ENCODE peak calls at places on chromosomes 16 and 17, in seven cellular contexts. One of them, this sample, is unnamed.
A peak's percentile ranks its signal among the peaks of the same experiment; 100 is the strongest.

GRCh38 chr16:49924078-49924477 is 68.2 kb upstream of the ZNF423 start:
- DNase-seq in heart right ventricle: no peak
- DNase-seq in dorsolateral prefrontal cortex: no peak
- DNase-seq in A549: peak; percentile 64
- DNase-seq in uterus: no peak
- DNase-seq in mammary epithelial cell: no peak
- DNase-seq in HL-60: no peak
- DNase-seq in this sample: no peak

GRCh38 chr17:41972571-41973411 is 6.2 kb downstream of the CNP start:
- DNase-seq in heart right ventricle: peak; percentile 55
- DNase-seq in HL-60: no peak
- DNase-seq in A549: no peak
- DNase-seq in mammary epithelial cell: no peak
- DNase-seq in dorsolateral prefrontal cortex: no peak
- DNase-seq in uterus: no peak
- DNase-seq in this sample: peak; percentile 88

GRCh38 chr16:81137012-81137335 is 40.8 kb upstream of the GCSH start:
- DNase-seq in A549: peak; percentile 35
- DNase-seq in dorsolateral prefrontal cortex: no peak
- DNase-seq in HL-60: no peak
- DNase-seq in mammary epithelial cell: no peak
- DNase-seq in uterus: no peak
- DNase-seq in heart right ventricle: no peak
- DNase-seq in this sample: no peak

GRCh38 chr16:4415538-4416199 is 727 bp downstream of the CORO7 start:
- DNase-seq in mammary epithelial cell: no peak
- DNase-seq in uterus: no peak
- DNase-seq in heart right ventricle: peak; percentile 54
- DNase-seq in A549: no peak
- DNase-seq in dorsolateral prefrontal cortex: peak; percentile 70
- DNase-seq in HL-60: peak; percentile 71
- DNase-seq in this sample: peak; percentile 47

GRCh38 chr17:37388266-37388665 is 12.5 kb downstream of the C17orf78 start:
- DNase-seq in mammary epithelial cell: peak; percentile 40
- DNase-seq in uterus: no peak
- DNase-seq in dorsolateral prefrontal cortex: no peak
- DNase-seq in A549: no peak
- DNase-seq in HL-60: no peak
- DNase-seq in heart right ventricle: no peak
- DNase-seq in this sample: no peak

GRCh38 chr17:59859444-59860025 is 33.2 kb downstream of the TUBD1 start:
- DNase-seq in uterus: no peak
- DNase-seq in dorsolateral prefrontal cortex: no peak
- DNase-seq in A549: peak; percentile 83
- DNase-seq in HL-60: no peak
- DNase-seq in heart right ventricle: no peak
- DNase-seq in mammary epithelial cell: no peak
- DNase-seq in this sample: no peak

GRCh38 chr17:46851029-46851741 is at the start of gene WNT9B:
- DNase-seq in mammary epithelial cell: peak; percentile 23
- DNase-seq in uterus: no peak
- DNase-seq in A549: peak; percentile 44
- DNase-seq in heart right ventricle: no peak
- DNase-seq in HL-60: no peak
- DNase-seq in dorsolateral prefrontal cortex: no peak
- DNase-seq in this sample: no peak

GRCh38 chr17:8100149-8100548 is 12.6 kb upstream of the ALOX12B start:
- DNase-seq in uterus: no peak
- DNase-seq in A549: no peak
- DNase-seq in heart right ventricle: no peak
- DNase-seq in mammary epithelial cell: no peak
- DNase-seq in HL-60: no peak
- DNase-seq in dorsolateral prefrontal cortex: no peak
- DNase-seq in this sample: no peak

GRCh38 chr17:70295329-70295728 is 126.0 kb downstream of the KCNJ2 start:
- DNase-seq in uterus: no peak
- DNase-seq in dorsolateral prefrontal cortex: no peak
- DNase-seq in heart right ventricle: no peak
- DNase-seq in mammary epithelial cell: no peak
- DNase-seq in A549: no peak
- DNase-seq in HL-60: no peak
- DNase-seq in this sample: no peak

GRCh38 chr17:40437095-40437732 is 6.0 kb upstream of the IGFBP4 start:
- DNase-seq in uterus: no peak
- DNase-seq in HL-60: peak; percentile 86
- DNase-seq in heart right ventricle: no peak
- DNase-seq in dorsolateral prefrontal cortex: no peak
- DNase-seq in mammary epithelial cell: no peak
- DNase-seq in A549: no peak
- DNase-seq in this sample: no peak

GRCh38 chr17:12743046-12743445 is 46.3 kb upstream of the ARHGAP44 start:
- DNase-seq in dorsolateral prefrontal cortex: no peak
- DNase-seq in HL-60: no peak
- DNase-seq in A549: no peak
- DNase-seq in heart right ventricle: no peak
- DNase-seq in uterus: no peak
- DNase-seq in mammary epithelial cell: no peak
- DNase-seq in this sample: no peak

GRCh38 chr16:87297918-87298631 is 19.1 kb downstream of the C16orf95 start:
- DNase-seq in A549: no peak
- DNase-seq in HL-60: no peak
- DNase-seq in mammary epithelial cell: no peak
- DNase-seq in dorsolateral prefrontal cortex: no peak
- DNase-seq in uterus: no peak
- DNase-seq in heart right ventricle: no peak
- DNase-seq in this sample: no peak

GRCh38 chr17:35167666-35168065 is 20.0 kb downstream of the UNC45B start:
- DNase-seq in HL-60: no peak
- DNase-seq in uterus: no peak
- DNase-seq in A549: no peak
- DNase-seq in heart right ventricle: no peak
- DNase-seq in mammary epithelial cell: peak; percentile 56
- DNase-seq in dorsolateral prefrontal cortex: no peak
- DNase-seq in this sample: no peak

GRCh38 chr17:77887464-77888241 is 70.8 kb upstream of the TNRC6C start:
- DNase-seq in heart right ventricle: peak; percentile 84
- DNase-seq in uterus: peak; percentile 86
- DNase-seq in dorsolateral prefrontal cortex: peak; percentile 71
- DNase-seq in mammary epithelial cell: peak; percentile 24
- DNase-seq in HL-60: no peak
- DNase-seq in A549: peak; percentile 64
- DNase-seq in this sample: peak; percentile 93

GRCh38 chr17:77872199-77872598 is 86.3 kb upstream of the TNRC6C start:
- DNase-seq in dorsolateral prefrontal cortex: no peak
- DNase-seq in A549: no peak
- DNase-seq in heart right ventricle: no peak
- DNase-seq in HL-60: no peak
- DNase-seq in uterus: no peak
- DNase-seq in mammary epithelial cell: no peak
- DNase-seq in this sample: no peak

GRCh38 chr16:1063728-1064127 is 8.8 kb upstream of the SSTR5 start:
- DNase-seq in uterus: no peak
- DNase-seq in dorsolateral prefrontal cortex: no peak
- DNase-seq in mammary epithelial cell: no peak
- DNase-seq in heart right ventricle: no peak
- DNase-seq in HL-60: no peak
- DNase-seq in A549: no peak
- DNase-seq in this sample: no peak

GRCh38 chr17:46935658-46936266 is 12.8 kb downstream of the GOSR2 start:
- DNase-seq in heart right ventricle: no peak
- DNase-seq in uterus: no peak
- DNase-seq in mammary epithelial cell: no peak
- DNase-seq in dorsolateral prefrontal cortex: no peak
- DNase-seq in A549: no peak
- DNase-seq in HL-60: no peak
- DNase-seq in this sample: no peak

GRCh38 chr16:66120656-66121055 is 245.8 kb upstream of the CDH5 start:
- DNase-seq in uterus: no peak
- DNase-seq in dorsolateral prefrontal cortex: no peak
- DNase-seq in mammary epithelial cell: no peak
- DNase-seq in heart right ventricle: no peak
- DNase-seq in HL-60: no peak
- DNase-seq in A549: no peak
- DNase-seq in this sample: no peak

GRCh38 chr17:73987395-73987794 is 216.1 kb upstream of the RPL38 start:
- DNase-seq in heart right ventricle: no peak
- DNase-seq in mammary epithelial cell: no peak
- DNase-seq in uterus: no peak
- DNase-seq in A549: no peak
- DNase-seq in HL-60: no peak
- DNase-seq in dorsolateral prefrontal cortex: no peak
- DNase-seq in this sample: no peak

GRCh38 chr16:80594756-80595155 is 54.0 kb downstream of the DYNLRB2 start:
- DNase-seq in heart right ventricle: no peak
- DNase-seq in HL-60: no peak
- DNase-seq in uterus: no peak
- DNase-seq in mammary epithelial cell: no peak
- DNase-seq in A549: no peak
- DNase-seq in dorsolateral prefrontal cortex: no peak
- DNase-seq in this sample: no peak

GRCh38 chr16:85583491-85584181 is 29.5 kb upstream of the GSE1 start:
- DNase-seq in mammary epithelial cell: no peak
- DNase-seq in HL-60: no peak
- DNase-seq in heart right ventricle: no peak
- DNase-seq in dorsolateral prefrontal cortex: no peak
- DNase-seq in A549: no peak
- DNase-seq in uterus: no peak
- DNase-seq in this sample: no peak

GRCh38 chr17:69448431-69449102 is 34.1 kb downstream of the MAP2K6 start:
- DNase-seq in uterus: peak; percentile 37
- DNase-seq in dorsolateral prefrontal cortex: peak; percentile 73
- DNase-seq in mammary epithelial cell: no peak
- DNase-seq in HL-60: no peak
- DNase-seq in A549: no peak
- DNase-seq in heart right ventricle: peak; percentile 50
- DNase-seq in this sample: peak; percentile 67

GRCh38 chr16:57533618-57534336 is 2.6 kb downstream of the CCDC102A start:
- DNase-seq in dorsolateral prefrontal cortex: peak; percentile 38
- DNase-seq in A549: no peak
- DNase-seq in HL-60: no peak
- DNase-seq in heart right ventricle: no peak
- DNase-seq in uterus: peak; percentile 29
- DNase-seq in mammary epithelial cell: no peak
- DNase-seq in this sample: no peak

GRCh38 chr17:60146206-60146605 is 3.6 kb upstream of the CA4 start:
- DNase-seq in dorsolateral prefrontal cortex: no peak
- DNase-seq in uterus: no peak
- DNase-seq in heart right ventricle: no peak
- DNase-seq in mammary epithelial cell: no peak
- DNase-seq in HL-60: no peak
- DNase-seq in A549: no peak
- DNase-seq in this sample: no peak

GRCh38 chr17:50329716-50330115 is 16.2 kb upstream of the XYLT2 start:
- DNase-seq in heart right ventricle: no peak
- DNase-seq in dorsolateral prefrontal cortex: no peak
- DNase-seq in mammary epithelial cell: no peak
- DNase-seq in uterus: no peak
- DNase-seq in A549: no peak
- DNase-seq in HL-60: no peak
- DNase-seq in this sample: no peak

GRCh38 chr17:27389542-27390140 is 66.6 kb upstream of the KSR1 start:
- DNase-seq in dorsolateral prefrontal cortex: no peak
- DNase-seq in mammary epithelial cell: no peak
- DNase-seq in A549: no peak
- DNase-seq in heart right ventricle: no peak
- DNase-seq in HL-60: no peak
- DNase-seq in uterus: no peak
- DNase-seq in this sample: no peak

DNA sequence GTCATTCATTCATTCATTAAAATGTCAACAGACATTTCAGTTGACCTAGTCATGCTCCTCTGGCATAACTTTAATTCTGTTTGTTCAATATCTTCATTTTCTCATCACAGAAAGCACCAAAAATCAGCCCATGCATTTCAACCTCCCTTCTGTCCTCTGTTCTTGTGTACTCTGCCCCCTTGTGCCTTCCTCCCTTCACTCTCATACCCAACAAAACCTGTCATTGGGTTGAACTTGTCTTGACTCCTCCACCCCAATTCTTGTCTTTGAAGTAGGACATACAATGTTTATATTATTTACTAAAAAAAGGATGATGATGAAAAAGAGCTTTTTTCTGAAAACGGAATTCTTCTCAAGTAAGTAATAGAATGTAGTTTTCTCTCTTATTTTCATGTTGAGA is 43.8 kb downstream of the COX10 start:
- DNase-seq in dorsolateral prefrontal cortex: no peak
- DNase-seq in mammary epithelial cell: no peak
- DNase-seq in A549: no peak
- DNase-seq in uterus: no peak
- DNase-seq in HL-60: no peak
- DNase-seq in heart right ventricle: no peak
- DNase-seq in this sample: no peak
- TF ChIP-seq CTCF in dorsolateral prefrontal cortex: no peak
- TF ChIP-seq CTCF in mammary epithelial cell: no peak
- TF ChIP-seq CTCF in A549: no peak
- TF ChIP-seq CTCF in uterus: no peak
- TF ChIP-seq CTCF in HL-60: no peak
- TF ChIP-seq CTCF in heart right ventricle: no peak
- TF ChIP-seq CTCF in this sample: no peak

GRCh38 chr17:44655983-44656700 is at the start of gene MEIOC:
- DNase-seq in A549: peak; percentile 95
- DNase-seq in dorsolateral prefrontal cortex: no peak
- DNase-seq in HL-60: peak; percentile 48
- DNase-seq in uterus: no peak
- DNase-seq in mammary epithelial cell: peak; percentile 9
- DNase-seq in heart right ventricle: no peak
- DNase-seq in this sample: no peak
- H3K4me3 ChIP-seq in A549: peak within 1 kb of the TSS; percentile 58
- H3K4me3 ChIP-seq in dorsolateral prefrontal cortex: peak within 1 kb of the TSS; percentile 31
- H3K4me3 ChIP-seq in HL-60: peak within 1 kb of the TSS; percentile 37
- H3K4me3 ChIP-seq in uterus: no peak within 1 kb of the TSS
- H3K4me3 ChIP-seq in mammary epithelial cell: no peak within 1 kb of the TSS
- H3K4me3 ChIP-seq in heart right ventricle: peak within 1 kb of the TSS; percentile 27
- H3K4me3 ChIP-seq in this sample: peak within 1 kb of the TSS; percentile 47

GRCh38 chr16:11915644-11916523 is at the start of gene GSPT1:
- DNase-seq in uterus: peak; percentile 99
- DNase-seq in A549: peak; percentile 99
- DNase-seq in dorsolateral prefrontal cortex: peak; percentile 98
- DNase-seq in HL-60: peak; percentile 96
- DNase-seq in mammary epithelial cell: peak; percentile 98
- DNase-seq in heart right ventricle: peak; percentile 99
- DNase-seq in this sample: peak; percentile 100
- TF ChIP-seq CTCF in uterus: no peak
- TF ChIP-seq CTCF in A549: no peak
- TF ChIP-seq CTCF in dorsolateral prefrontal cortex: peak; percentile 30
- TF ChIP-seq CTCF in HL-60: no peak
- TF ChIP-seq CTCF in mammary epithelial cell: no peak
- TF ChIP-seq CTCF in heart right ventricle: peak; percentile 17
- TF ChIP-seq CTCF in this sample: no peak

GRCh38 chr17:63775420-63775819 is 1.4 kb downstream of the DDX42 start:
- DNase-seq in HL-60: no peak
- DNase-seq in heart right ventricle: no peak
- DNase-seq in uterus: no peak
- DNase-seq in A549: no peak
- DNase-seq in dorsolateral prefrontal cortex: no peak
- DNase-seq in mammary epithelial cell: no peak
- DNase-seq in this sample: no peak
- H3K4me3 ChIP-seq in HL-60: peak overlapping the region; percentile 67
- H3K4me3 ChIP-seq in heart right ventricle: peak overlapping the region; percentile 96
- H3K4me3 ChIP-seq in uterus: peak overlapping the region; percentile 94
- H3K4me3 ChIP-seq in A549: peak overlapping the region; percentile 71
- H3K4me3 ChIP-seq in dorsolateral prefrontal cortex: peak overlapping the region; percentile 97
- H3K4me3 ChIP-seq in mammary epithelial cell: peak overlapping the region; percentile 88
- H3K4me3 ChIP-seq in this sample: peak overlapping the region; percentile 89

GRCh38 chr17:6651483-6652452 is at the start of the genes C17orf100 and MED31:
- DNase-seq in mammary epithelial cell: peak; percentile 92
- DNase-seq in dorsolateral prefrontal cortex: peak; percentile 98
- DNase-seq in HL-60: peak; percentile 77
- DNase-seq in uterus: peak; percentile 96
- DNase-seq in heart right ventricle: peak; percentile 97
- DNase-seq in A549: peak; percentile 95
- DNase-seq in this sample: peak; percentile 96
- TF ChIP-seq CTCF in mammary epithelial cell: no peak
- TF ChIP-seq CTCF in dorsolateral prefrontal cortex: no peak
- TF ChIP-seq CTCF in HL-60: no peak
- TF ChIP-seq CTCF in uterus: no peak
- TF ChIP-seq CTCF in heart right ventricle: no peak
- TF ChIP-seq CTCF in A549: no peak
- TF ChIP-seq CTCF in this sample: no peak

This sample was measured in psoas muscle.